ENCODE peak calls at places on chromosomes 7 and 10, in four cellular contexts. M is HepG2, J is K562, L is H1. Z is an unnamed sample.

GRCh38 chr7:44891372-44891771 is 6.0 kb upstream of the PURB start:
- DNase-seq in J (no peak), M (no peak), L (no peak), Z (no peak)

GRCh38 chr7:157771-158251 is 34.6 kb upstream of the FAM20C start:
- DNase-seq in J (no peak), L (no peak), M (no peak), Z (no peak)

GRCh38 chr10:118811675-118812392 is 57.1 kb upstream of the CACUL1 start:
- DNase-seq in M (no peak), J (no peak), L (no peak), Z (no peak)

GRCh38 chr7:157405914-157406810 is 69.4 kb downstream of the DNAJB6 start:
- DNase-seq in M (no peak), L (no peak), J (peak; percentile 55), Z (no peak)

GRCh38 chr10:97785231-97785630 is 13.4 kb upstream of the SFRP5 start:
- DNase-seq in L (no peak), J (no peak), M (peak; percentile 32), Z (no peak)

GRCh38 chr7:29146082-29146706 is at the start of gene CPVL:
- DNase-seq in L (peak; percentile 62), M (peak; percentile 71), J (no peak), Z (no peak)

GRCh38 chr10:13105184-13105583 is 5.2 kb downstream of the OPTN start:
- DNase-seq in J (no peak), M (peak; percentile 17), L (no peak), Z (no peak)

GRCh38 chr10:78291733-78292132 is 258.1 kb downstream of the RPS24 start:
- DNase-seq in L (no peak), J (no peak), M (no peak), Z (no peak)

GRCh38 chr10:78472542-78472890 is 438.9 kb downstream of the RPS24 start:
- DNase-seq in L (no peak), J (no peak), M (no peak), Z (no peak)

GRCh38 chr10:124677871-124678565 is 66.2 kb downstream of the FAM53B start:
- DNase-seq in J (no peak), L (no peak), M (no peak), Z (no peak)

GRCh38 chr7:132977234-132977633 is 104.7 kb downstream of the CHCHD3 start:
- DNase-seq in L (no peak), J (no peak), M (no peak), Z (no peak)

GRCh38 chr7:75531359-75531821 is 39.3 kb downstream of the SPDYE5 start:
- DNase-seq in M (peak; percentile 21), L (peak; percentile 19), J (peak; percentile 35), Z (no peak)

GRCh38 chr10:61628875-61629513 is 33.7 kb upstream of the CABCOCO1 start:
- DNase-seq in L (no peak), M (peak; percentile 7), J (no peak), Z (no peak)

GRCh38 chr10:91034042-91034441 is 113.2 kb upstream of the ANKRD1 start:
- DNase-seq in L (no peak), J (no peak), M (no peak), Z (no peak)

GRCh38 chr10:50367732-50368131 is 116.4 kb upstream of the ASAH2 start:
- DNase-seq in M (peak; percentile 35), L (no peak), J (peak; percentile 60), Z (no peak)

GRCh38 chr7:105532709-105533460 is 884 bp downstream of the RINT1 start:
- DNase-seq in L (no peak), J (no peak), M (no peak), Z (no peak)

DNA sequence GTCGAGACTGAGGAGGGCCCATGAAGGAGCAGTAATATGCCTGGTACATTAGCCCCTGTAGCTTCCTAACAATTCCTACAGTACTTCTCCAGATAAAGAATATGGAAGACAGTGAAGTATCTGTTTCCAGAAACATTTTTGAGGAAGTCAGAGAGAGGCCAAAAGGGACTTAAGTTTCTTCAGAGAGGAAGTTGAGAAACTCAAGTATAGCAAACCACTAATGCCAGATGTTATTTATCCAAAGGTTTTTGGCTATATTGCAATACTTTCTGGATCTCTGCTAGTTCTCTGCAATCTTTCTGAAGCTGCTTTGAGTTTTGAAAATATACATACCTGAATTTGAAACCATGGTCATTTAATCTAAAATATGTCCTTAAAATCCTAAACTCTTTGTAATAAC is 64.7 kb downstream of the BICC1 start:
- DNase-seq in J (no peak), M (no peak), L (no peak), Z (no peak)
- TF ChIP-seq TAF1 in J (no peak), M (no peak), L (no peak), Z (no peak)

GRCh38 chr10:3470191-3470590 is 297.6 kb upstream of the PITRM1 start:
- DNase-seq in J (no peak), M (no peak), L (no peak), Z (no peak)

GRCh38 chr10:3471497-3471896 is 298.9 kb upstream of the PITRM1 start:
- DNase-seq in J (no peak), L (no peak), M (no peak), Z (no peak)

GRCh38 chr10:3469639-3470020 is 297.0 kb upstream of the PITRM1 start:
- DNase-seq in M (no peak), J (no peak), L (no peak), Z (no peak)

GRCh38 chr10:3467052-3467906 is 294.7 kb upstream of the PITRM1 start:
- DNase-seq in M (no peak), J (no peak), L (peak; percentile 29), Z (no peak)

GRCh38 chr10:3468919-3469638 is 296.5 kb upstream of the PITRM1 start:
- DNase-seq in M (no peak), J (no peak), L (no peak), Z (no peak)
- TF ChIP-seq ZNF274 in M (no peak), J (no peak), L (no peak), Z (no peak)

DNA sequence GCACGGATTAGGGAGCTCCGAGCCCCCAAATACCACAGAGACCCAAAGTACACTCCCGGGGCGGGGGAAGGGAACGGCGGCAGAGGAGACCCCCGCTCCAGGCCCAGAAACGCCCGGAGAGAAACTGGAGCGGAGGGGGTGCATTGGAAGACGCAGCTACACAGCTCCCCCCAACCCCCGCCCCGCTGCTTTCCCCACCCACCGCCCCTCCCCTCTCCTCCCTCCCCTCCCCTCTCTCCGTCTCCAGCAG is 1.1 kb downstream of the PRKAG2 start:
- DNase-seq in M (no peak), J (peak; percentile 46), L (no peak), Z (no peak)
- TF ChIP-seq TAF1 in M (no peak), J (no peak), L (no peak), Z (no peak)

GRCh38 chr7:82411732-82412131 is 31.8 kb downstream of the CACNA2D1 start:
- DNase-seq in M (no peak), J (no peak), L (no peak), Z (no peak)
- TF ChIP-seq ZNF274 in M (no peak), J (no peak), L (no peak), Z (no peak)

DNA sequence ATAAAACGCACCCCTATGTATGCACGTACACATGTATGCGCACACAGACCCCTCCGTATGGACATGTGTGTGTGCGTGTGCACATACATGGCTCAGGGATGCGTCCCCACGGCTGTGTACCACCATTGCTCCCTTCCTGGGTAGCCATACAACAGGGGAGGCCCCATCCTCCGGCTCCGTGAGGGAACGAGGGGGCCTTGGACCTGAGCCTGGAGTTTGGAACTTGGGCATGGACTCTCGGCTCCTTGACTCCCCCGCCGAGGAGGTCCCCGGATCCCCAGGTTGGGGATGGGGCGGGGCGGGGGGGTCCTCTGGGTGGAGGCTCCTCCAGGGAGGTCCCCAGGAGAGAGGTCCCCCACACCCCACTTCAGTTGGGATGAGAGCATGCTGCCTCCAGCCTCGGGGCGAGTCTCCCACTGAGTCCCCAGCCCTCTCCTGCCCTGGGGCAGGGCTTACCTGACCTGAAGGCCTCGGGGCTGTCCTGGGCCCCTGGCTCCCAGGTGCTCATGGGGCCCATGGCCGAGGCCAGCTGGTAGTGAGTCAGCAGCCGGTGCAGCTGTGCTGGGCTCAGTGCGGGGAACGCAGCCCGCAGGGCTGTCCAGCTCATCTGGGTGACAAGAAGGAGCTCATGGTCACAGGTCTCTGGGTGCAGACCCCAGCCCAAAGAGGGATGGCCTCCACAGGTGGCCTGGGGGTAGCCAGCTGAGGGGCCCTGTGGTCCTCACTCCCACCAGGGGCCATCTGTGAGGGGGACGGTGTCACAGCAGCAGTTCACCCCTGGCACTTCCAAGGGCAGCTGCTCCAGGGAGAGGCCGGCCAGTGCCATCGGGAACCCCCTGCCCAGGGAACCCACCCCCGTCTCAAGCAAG is 29.9 kb downstream of the AP5Z1 start:
- DNase-seq in L (no peak), J (no peak), M (no peak), Z (no peak)
- TF ChIP-seq TAF1 in L (no peak), J (no peak), M (no peak), Z (no peak)

DNA sequence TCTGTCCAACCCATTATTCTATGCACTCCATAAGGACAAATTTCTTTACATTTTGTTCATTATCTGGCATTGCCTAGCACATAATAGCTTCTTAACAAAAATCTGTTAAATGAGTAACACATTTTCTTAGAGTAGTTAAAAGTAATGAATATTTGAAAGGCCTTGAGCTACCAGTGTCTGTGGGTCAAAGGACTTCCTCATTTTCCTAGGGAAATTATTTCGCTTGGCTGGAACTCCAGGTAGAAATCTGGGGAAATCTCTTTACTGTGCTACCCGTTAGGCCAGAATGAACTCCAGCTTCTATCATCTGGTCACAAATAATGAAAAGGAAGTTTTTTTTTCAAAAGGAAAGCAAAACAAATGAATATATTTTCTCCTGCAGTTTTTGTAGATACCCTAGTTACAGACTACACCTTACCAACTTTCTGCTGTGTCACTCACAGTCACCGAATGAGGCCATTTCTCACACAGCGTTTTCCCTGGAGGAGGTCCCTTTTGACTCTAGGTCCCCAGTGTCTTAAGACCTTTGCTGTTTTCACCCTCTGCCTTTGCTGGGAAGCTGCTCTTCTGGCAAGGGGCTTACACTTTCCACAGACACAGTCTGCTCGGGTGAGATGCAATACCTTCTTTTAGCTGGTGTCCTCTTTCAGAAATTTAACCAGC is 1.6 kb downstream of the SAMD9L start:
- DNase-seq in J (peak; percentile 27), L (no peak), M (no peak), Z (no peak)
- TF ChIP-seq ZNF274 in J (no peak), L (no peak), M (no peak), Z (no peak)

DNA sequence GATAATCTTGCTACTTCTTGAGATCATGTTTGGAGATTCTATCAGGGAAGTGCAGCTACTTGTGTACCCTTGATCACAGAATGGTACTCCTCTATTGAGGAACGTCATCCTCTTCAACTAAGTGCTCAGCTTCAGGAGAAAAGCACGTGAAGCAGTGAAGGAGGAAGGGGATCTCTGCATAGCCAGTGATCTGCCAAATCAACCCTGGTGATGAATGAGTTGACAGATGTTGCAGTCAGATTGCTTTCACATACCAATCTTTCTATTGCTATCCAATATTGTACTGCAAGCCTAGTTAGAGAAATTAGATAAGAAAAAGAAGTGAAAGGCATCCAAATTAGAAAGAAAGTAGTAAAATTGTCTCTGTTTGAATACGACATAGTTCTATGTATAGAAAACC is 309.4 kb downstream of the TWIST1 start:
- DNase-seq in J (no peak), M (no peak), L (no peak), Z (no peak)
- TF ChIP-seq TAF1 in J (no peak), M (no peak), L (no peak), Z (no peak)

GRCh38 chr10:15784662-15785300 is 65.1 kb upstream of the ITGA8 start:
- DNase-seq in L (no peak), J (no peak), M (no peak), Z (no peak)
- TF ChIP-seq ZNF274 in L (no peak), J (no peak), M (no peak), Z (no peak)

GRCh38 chr10:49037187-49037586 is 78.1 kb downstream of the VSTM4 start:
- DNase-seq in J (peak; percentile 55), L (no peak), M (no peak), Z (no peak)
- TF ChIP-seq TAF1 in J (no peak), L (no peak), M (no peak), Z (no peak)